ENCODE peak calls at places on chromosomes 6 and 20, in seven cellular contexts. One of them, this sample, is unnamed.

GRCh38 chr20:36235892-36236785 is at the start of gene AAR2:
- DNase-seq in sigmoid colon: peak
- DNase-seq in stomach: peak
- DNase-seq in SK-N-SH: peak
- DNase-seq in ovary: peak
- DNase-seq in A549: peak
- DNase-seq in tibial nerve: peak
- DNase-seq in this sample: peak

GRCh38 chr6:34284563-34285545 is 36.0 kb upstream of the SMIM29 start:
- DNase-seq in A549: no peak
- DNase-seq in ovary: peak
- DNase-seq in SK-N-SH: no peak
- DNase-seq in sigmoid colon: peak
- DNase-seq in tibial nerve: peak
- DNase-seq in stomach: peak
- DNase-seq in this sample: peak

GRCh38 chr6:119350202-119351004 is 842 bp upstream of the MAN1A1 start:
- DNase-seq in sigmoid colon: no peak
- DNase-seq in stomach: no peak
- DNase-seq in ovary: no peak
- DNase-seq in A549: no peak
- DNase-seq in SK-N-SH: peak
- DNase-seq in tibial nerve: no peak
- DNase-seq in this sample: peak

GRCh38 chr6:12331951-12332749 is 42.0 kb downstream of the EDN1 start:
- DNase-seq in ovary: no peak
- DNase-seq in stomach: peak
- DNase-seq in sigmoid colon: no peak
- DNase-seq in A549: peak
- DNase-seq in tibial nerve: no peak
- DNase-seq in SK-N-SH: no peak
- DNase-seq in this sample: peak

GRCh38 chr6:46972521-46972920 is 50.8 kb upstream of the ADGRF5 start:
- DNase-seq in tibial nerve: no peak
- DNase-seq in ovary: no peak
- DNase-seq in sigmoid colon: no peak
- DNase-seq in stomach: no peak
- DNase-seq in A549: no peak
- DNase-seq in SK-N-SH: no peak
- DNase-seq in this sample: no peak

GRCh38 chr6:29948277-29948676 is 5.9 kb downstream of the HLA-A start:
- DNase-seq in stomach: no peak
- DNase-seq in A549: no peak
- DNase-seq in tibial nerve: no peak
- DNase-seq in SK-N-SH: no peak
- DNase-seq in sigmoid colon: no peak
- DNase-seq in ovary: no peak
- DNase-seq in this sample: no peak

GRCh38 chr6:150586850-150587359 is 12.8 kb upstream of the PLEKHG1 start:
- DNase-seq in sigmoid colon: no peak
- DNase-seq in ovary: no peak
- DNase-seq in tibial nerve: no peak
- DNase-seq in SK-N-SH: no peak
- DNase-seq in stomach: no peak
- DNase-seq in A549: no peak
- DNase-seq in this sample: no peak

GRCh38 chr20:49671429-49671828 is 42.2 kb downstream of the B4GALT5 start:
- DNase-seq in stomach: no peak
- DNase-seq in SK-N-SH: no peak
- DNase-seq in sigmoid colon: no peak
- DNase-seq in tibial nerve: no peak
- DNase-seq in ovary: no peak
- DNase-seq in A549: no peak
- DNase-seq in this sample: no peak

GRCh38 chr6:45843848-45844521 is 171.7 kb downstream of the CLIC5 start:
- DNase-seq in stomach: no peak
- DNase-seq in tibial nerve: no peak
- DNase-seq in SK-N-SH: no peak
- DNase-seq in ovary: no peak
- DNase-seq in sigmoid colon: no peak
- DNase-seq in A549: no peak
- DNase-seq in this sample: no peak

GRCh38 chr20:13771853-13772453 is 12.8 kb downstream of the ESF1 start:
- DNase-seq in sigmoid colon: no peak
- DNase-seq in stomach: no peak
- DNase-seq in tibial nerve: no peak
- DNase-seq in A549: peak
- DNase-seq in ovary: no peak
- DNase-seq in SK-N-SH: peak
- DNase-seq in this sample: no peak

GRCh38 chr20:461254-462198 is 807 bp downstream of the TBC1D20 start:
- DNase-seq in SK-N-SH: no peak
- DNase-seq in A549: peak
- DNase-seq in ovary: no peak
- DNase-seq in sigmoid colon: peak
- DNase-seq in tibial nerve: peak
- DNase-seq in stomach: peak
- DNase-seq in this sample: peak

GRCh38 chr6:54291738-54292137 is 16.5 kb upstream of the TINAG start:
- DNase-seq in tibial nerve: no peak
- DNase-seq in ovary: no peak
- DNase-seq in SK-N-SH: no peak
- DNase-seq in stomach: no peak
- DNase-seq in A549: no peak
- DNase-seq in sigmoid colon: no peak
- DNase-seq in this sample: no peak

GRCh38 chr6:80434951-80435350 is 328.5 kb downstream of the BCKDHB start:
- DNase-seq in stomach: no peak
- DNase-seq in tibial nerve: no peak
- DNase-seq in sigmoid colon: no peak
- DNase-seq in ovary: no peak
- DNase-seq in SK-N-SH: no peak
- DNase-seq in A549: no peak
- DNase-seq in this sample: no peak

GRCh38 chr6:13724174-13724573 is 12.5 kb upstream of the RANBP9 start:
- DNase-seq in SK-N-SH: no peak
- DNase-seq in sigmoid colon: no peak
- DNase-seq in A549: no peak
- DNase-seq in ovary: no peak
- DNase-seq in stomach: no peak
- DNase-seq in tibial nerve: no peak
- DNase-seq in this sample: peak

GRCh38 chr6:54681987-54682386 is 164.6 kb upstream of the FAM83B start:
- DNase-seq in stomach: no peak
- DNase-seq in sigmoid colon: no peak
- DNase-seq in SK-N-SH: no peak
- DNase-seq in tibial nerve: no peak
- DNase-seq in ovary: no peak
- DNase-seq in A549: no peak
- DNase-seq in this sample: no peak

GRCh38 chr20:24097051-24097450 is 108.5 kb upstream of the GGTLC1 start:
- DNase-seq in A549: no peak
- DNase-seq in stomach: no peak
- DNase-seq in SK-N-SH: no peak
- DNase-seq in tibial nerve: no peak
- DNase-seq in sigmoid colon: no peak
- DNase-seq in ovary: no peak
- DNase-seq in this sample: no peak

GRCh38 chr6:1316482-1317220 is 4.8 kb downstream of the FOXQ1 start:
- DNase-seq in ovary: no peak
- DNase-seq in SK-N-SH: peak
- DNase-seq in sigmoid colon: no peak
- DNase-seq in stomach: peak
- DNase-seq in tibial nerve: no peak
- DNase-seq in A549: no peak
- DNase-seq in this sample: no peak

GRCh38 chr20:60408435-60408834 is 450.2 kb downstream of the CDH26 start:
- DNase-seq in A549: no peak
- DNase-seq in tibial nerve: no peak
- DNase-seq in ovary: no peak
- DNase-seq in stomach: no peak
- DNase-seq in sigmoid colon: no peak
- DNase-seq in SK-N-SH: no peak
- DNase-seq in this sample: no peak

GRCh38 chr6:130927305-130927704 is 100.1 kb downstream of the SMLR1 start:
- DNase-seq in tibial nerve: no peak
- DNase-seq in stomach: no peak
- DNase-seq in A549: no peak
- DNase-seq in SK-N-SH: no peak
- DNase-seq in ovary: no peak
- DNase-seq in sigmoid colon: no peak
- DNase-seq in this sample: peak
- TF ChIP-seq EP300 in tibial nerve: no peak
- TF ChIP-seq EP300 in stomach: no peak
- TF ChIP-seq EP300 in A549: no peak
- TF ChIP-seq EP300 in SK-N-SH: no peak
- TF ChIP-seq EP300 in ovary: no peak
- TF ChIP-seq EP300 in sigmoid colon: no peak
- TF ChIP-seq EP300 in this sample: no peak

DNA sequence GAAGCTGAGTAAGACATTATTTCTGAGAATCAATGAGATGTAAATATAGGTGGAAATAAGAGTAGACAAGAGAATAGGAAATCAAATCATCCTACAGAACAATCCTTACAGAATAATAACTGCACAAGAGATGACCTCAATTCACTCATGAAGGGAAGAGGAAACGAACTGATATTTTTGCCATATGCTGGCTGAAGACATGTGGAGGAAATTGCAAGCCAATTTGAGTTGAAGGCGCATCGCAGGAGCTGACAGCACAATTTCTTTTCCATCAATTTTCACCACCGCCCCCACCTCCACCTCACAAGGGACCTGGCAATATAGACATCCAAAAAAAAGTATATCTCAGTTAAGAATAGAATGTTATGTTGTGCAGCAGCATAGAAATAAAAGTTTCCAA is 20.3 kb downstream of the CITED2 start:
- DNase-seq in stomach: no peak
- DNase-seq in sigmoid colon: no peak
- DNase-seq in tibial nerve: no peak
- DNase-seq in ovary: no peak
- DNase-seq in A549: no peak
- DNase-seq in SK-N-SH: no peak
- DNase-seq in this sample: no peak
- TF ChIP-seq EP300 in stomach: no peak
- TF ChIP-seq EP300 in sigmoid colon: no peak
- TF ChIP-seq EP300 in tibial nerve: no peak
- TF ChIP-seq EP300 in ovary: no peak
- TF ChIP-seq EP300 in A549: no peak
- TF ChIP-seq EP300 in SK-N-SH: no peak
- TF ChIP-seq EP300 in this sample: no peak

DNA sequence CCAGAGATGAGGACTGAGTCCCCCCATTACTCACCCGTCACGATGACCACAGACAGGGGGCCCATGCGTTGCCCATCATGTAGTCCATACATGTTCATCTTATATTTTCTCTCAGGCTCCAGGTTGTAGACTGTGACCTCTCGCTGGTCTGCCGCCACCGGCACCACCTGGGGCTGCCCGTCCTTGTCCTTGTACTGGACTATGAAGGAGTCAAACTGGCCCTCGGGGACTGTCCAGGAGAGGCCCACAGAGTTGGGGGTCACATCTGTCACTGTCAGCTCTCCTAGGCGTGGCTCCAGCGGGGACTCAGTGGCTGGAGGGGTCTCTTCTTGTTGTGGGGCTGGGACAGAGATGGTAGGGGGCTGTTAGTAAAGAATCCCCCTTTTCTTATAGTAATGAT is 35.4 kb downstream of the CYP21A2 start:
- DNase-seq in sigmoid colon: no peak
- DNase-seq in A549: no peak
- DNase-seq in ovary: no peak
- DNase-seq in tibial nerve: no peak
- DNase-seq in SK-N-SH: no peak
- DNase-seq in stomach: no peak
- DNase-seq in this sample: no peak
- TF ChIP-seq EP300 in sigmoid colon: no peak
- TF ChIP-seq EP300 in A549: no peak
- TF ChIP-seq EP300 in ovary: no peak
- TF ChIP-seq EP300 in tibial nerve: no peak
- TF ChIP-seq EP300 in SK-N-SH: no peak
- TF ChIP-seq EP300 in stomach: no peak
- TF ChIP-seq EP300 in this sample: no peak

DNA sequence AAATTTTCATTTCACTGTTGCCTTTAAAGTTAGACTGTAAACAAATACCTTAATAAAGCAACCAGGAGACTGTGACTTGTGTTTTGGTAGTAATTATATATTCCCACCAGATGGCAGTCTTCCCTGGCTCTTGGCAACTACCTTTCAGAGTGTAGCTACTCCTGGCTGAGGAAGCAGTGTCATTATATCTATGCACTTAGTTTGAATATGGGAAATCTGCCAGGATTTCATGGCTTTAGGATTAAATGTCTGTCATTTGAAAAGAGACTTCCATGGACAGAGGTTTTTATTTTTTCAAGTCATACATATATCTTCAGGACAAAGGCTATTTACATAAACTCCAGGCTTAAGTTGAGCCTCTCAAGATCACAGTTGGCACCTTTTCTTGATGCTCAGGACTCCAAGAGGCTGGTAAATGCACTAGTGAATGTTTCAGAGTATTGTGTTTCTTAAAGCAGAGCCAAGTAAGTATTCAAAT is 160.1 kb downstream of the C6orf58 start:
- DNase-seq in A549: peak
- DNase-seq in ovary: peak
- DNase-seq in tibial nerve: no peak
- DNase-seq in SK-N-SH: peak
- DNase-seq in stomach: peak
- DNase-seq in sigmoid colon: no peak
- DNase-seq in this sample: peak
- TF ChIP-seq EP300 in A549: no peak
- TF ChIP-seq EP300 in ovary: no peak
- TF ChIP-seq EP300 in tibial nerve: no peak
- TF ChIP-seq EP300 in SK-N-SH: no peak
- TF ChIP-seq EP300 in stomach: no peak
- TF ChIP-seq EP300 in sigmoid colon: no peak
- TF ChIP-seq EP300 in this sample: no peak

DNA sequence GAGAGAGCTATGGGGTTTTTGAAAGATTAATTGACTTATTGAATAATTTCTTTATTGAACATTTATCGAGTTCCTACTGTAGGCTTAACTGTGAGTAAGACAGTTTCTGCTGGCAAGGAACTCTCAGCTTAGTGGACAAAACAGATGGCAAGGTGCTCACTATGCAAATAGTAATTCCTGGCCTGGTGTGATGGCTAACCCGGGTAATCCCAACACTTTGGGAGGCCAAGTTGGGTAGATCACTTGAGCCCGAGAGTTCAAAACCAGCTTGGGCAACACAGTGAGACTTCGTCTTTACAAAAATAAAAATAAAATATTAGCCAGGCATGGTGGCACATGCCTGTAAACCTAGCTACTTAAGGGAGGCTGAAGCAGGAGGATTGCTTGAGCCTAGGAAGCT is 13.5 kb upstream of the TGM2 start:
- DNase-seq in stomach: no peak
- DNase-seq in SK-N-SH: no peak
- DNase-seq in sigmoid colon: peak
- DNase-seq in A549: no peak
- DNase-seq in ovary: no peak
- DNase-seq in tibial nerve: no peak
- DNase-seq in this sample: no peak
- TF ChIP-seq EP300 in stomach: no peak
- TF ChIP-seq EP300 in SK-N-SH: no peak
- TF ChIP-seq EP300 in sigmoid colon: no peak
- TF ChIP-seq EP300 in A549: no peak
- TF ChIP-seq EP300 in ovary: no peak
- TF ChIP-seq EP300 in tibial nerve: no peak
- TF ChIP-seq EP300 in this sample: no peak

GRCh38 chr6:82205793-82206425 is 41.6 kb downstream of the IBTK start:
- DNase-seq in tibial nerve: no peak
- DNase-seq in stomach: no peak
- DNase-seq in A549: no peak
- DNase-seq in SK-N-SH: peak
- DNase-seq in sigmoid colon: no peak
- DNase-seq in ovary: no peak
- DNase-seq in this sample: no peak
- TF ChIP-seq EP300 in tibial nerve: no peak
- TF ChIP-seq EP300 in stomach: no peak
- TF ChIP-seq EP300 in A549: no peak
- TF ChIP-seq EP300 in SK-N-SH: no peak
- TF ChIP-seq EP300 in sigmoid colon: no peak
- TF ChIP-seq EP300 in ovary: no peak
- TF ChIP-seq EP300 in this sample: no peak

This sample was measured in transverse colon.